ENCODE peak calls at places on chromosomes 3 and 15, in seven cellular contexts. One of them, this sample, is unnamed.

GRCh38 chr3:58608648-58609047 is 31.5 kb upstream of the FAM107A start:
- DNase-seq in endodermal cell: no peak
- DNase-seq in stomach: no peak
- DNase-seq in aorta: no peak
- DNase-seq in GM23338: no peak
- DNase-seq in AG04450: no peak
- DNase-seq in heart left ventricle: peak; percentile 82
- DNase-seq in this sample: peak; percentile 90

GRCh38 chr15:68352401-68353062 is 75.0 kb downstream of the FEM1B start:
- DNase-seq in endodermal cell: no peak
- DNase-seq in stomach: no peak
- DNase-seq in aorta: peak; percentile 91
- DNase-seq in GM23338: no peak
- DNase-seq in AG04450: peak; percentile 82
- DNase-seq in heart left ventricle: peak; percentile 31
- DNase-seq in this sample: no peak

GRCh38 chr15:80639168-80639555 is 55.9 kb upstream of the ABHD17C start:
- DNase-seq in endodermal cell: no peak
- DNase-seq in stomach: no peak
- DNase-seq in aorta: no peak
- DNase-seq in GM23338: no peak
- DNase-seq in AG04450: no peak
- DNase-seq in heart left ventricle: no peak
- DNase-seq in this sample: no peak

GRCh38 chr3:52742418-52743041 is 28.2 kb downstream of the NEK4 start:
- DNase-seq in endodermal cell: no peak
- DNase-seq in stomach: no peak
- DNase-seq in aorta: no peak
- DNase-seq in GM23338: peak; percentile 30
- DNase-seq in AG04450: no peak
- DNase-seq in heart left ventricle: no peak
- DNase-seq in this sample: no peak

GRCh38 chr3:183697610-183698317 is at the start of gene YEATS2:
- DNase-seq in endodermal cell: peak; percentile 91
- DNase-seq in stomach: peak; percentile 63
- DNase-seq in aorta: peak; percentile 82
- DNase-seq in GM23338: peak; percentile 83
- DNase-seq in AG04450: no peak
- DNase-seq in heart left ventricle: peak; percentile 69
- DNase-seq in this sample: peak; percentile 81

GRCh38 chr3:147413712-147414325 is 4.7 kb downstream of the ZIC1 start:
- DNase-seq in endodermal cell: peak; percentile 76
- DNase-seq in stomach: no peak
- DNase-seq in aorta: no peak
- DNase-seq in GM23338: peak; percentile 83
- DNase-seq in AG04450: no peak
- DNase-seq in heart left ventricle: no peak
- DNase-seq in this sample: no peak

GRCh38 chr15:92714457-92715401 is 59.2 kb upstream of the FAM174B start:
- DNase-seq in endodermal cell: peak; percentile 93
- DNase-seq in stomach: peak; percentile 77
- DNase-seq in aorta: peak; percentile 79
- DNase-seq in GM23338: peak; percentile 91
- DNase-seq in AG04450: peak; percentile 50
- DNase-seq in heart left ventricle: peak; percentile 75
- DNase-seq in this sample: peak; percentile 92

GRCh38 chr3:12994607-12995388 is 78.4 kb downstream of the IQSEC1 start:
- DNase-seq in endodermal cell: peak; percentile 97
- DNase-seq in stomach: peak; percentile 92
- DNase-seq in aorta: peak; percentile 93
- DNase-seq in GM23338: peak; percentile 89
- DNase-seq in AG04450: peak; percentile 30
- DNase-seq in heart left ventricle: peak; percentile 93
- DNase-seq in this sample: peak; percentile 95

GRCh38 chr3:130341882-130342281 is 3.6 kb upstream of the COL6A5 start:
- DNase-seq in endodermal cell: no peak
- DNase-seq in stomach: no peak
- DNase-seq in aorta: no peak
- DNase-seq in GM23338: no peak
- DNase-seq in AG04450: no peak
- DNase-seq in heart left ventricle: no peak
- DNase-seq in this sample: no peak

GRCh38 chr15:98724495-98724894 is 76.2 kb downstream of the IGF1R start:
- DNase-seq in endodermal cell: no peak
- DNase-seq in stomach: no peak
- DNase-seq in aorta: no peak
- DNase-seq in GM23338: no peak
- DNase-seq in AG04450: no peak
- DNase-seq in heart left ventricle: no peak
- DNase-seq in this sample: no peak

GRCh38 chr3:101936419-101937331 is 87.4 kb downstream of the NFKBIZ start:
- DNase-seq in endodermal cell: no peak
- DNase-seq in stomach: no peak
- DNase-seq in aorta: no peak
- DNase-seq in GM23338: no peak
- DNase-seq in AG04450: peak; percentile 52
- DNase-seq in heart left ventricle: no peak
- DNase-seq in this sample: no peak

DNA sequence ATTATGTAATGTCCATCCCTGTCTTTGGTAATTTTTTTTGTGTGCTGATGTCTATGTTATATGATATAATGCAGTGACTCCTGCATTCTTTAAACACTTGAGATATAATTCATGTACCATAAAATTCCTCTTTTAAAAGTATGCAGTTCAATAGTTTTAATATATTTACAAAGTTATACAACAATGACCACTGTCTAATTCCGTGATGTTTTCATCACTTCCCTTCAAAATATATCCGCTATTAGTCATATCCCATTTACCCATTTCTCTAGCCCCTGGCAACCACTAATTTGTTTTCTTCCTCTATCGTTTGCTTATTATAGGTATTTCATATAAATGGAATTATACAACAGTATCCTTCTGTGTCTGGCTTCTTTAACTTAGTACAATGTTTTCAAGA is 64.9 kb upstream of the SUCLG2 start:
- DNase-seq in endodermal cell: no peak
- DNase-seq in stomach: no peak
- DNase-seq in aorta: no peak
- DNase-seq in GM23338: no peak
- DNase-seq in AG04450: no peak
- DNase-seq in heart left ventricle: no peak
- DNase-seq in this sample: no peak
- H3K27ac ChIP-seq in endodermal cell: no peak overlapping the region
- H3K27ac ChIP-seq in stomach: no peak overlapping the region
- H3K27ac ChIP-seq in aorta: no peak overlapping the region
- H3K27ac ChIP-seq in GM23338: no peak overlapping the region
- H3K27ac ChIP-seq in AG04450: no peak overlapping the region
- H3K27ac ChIP-seq in heart left ventricle: no peak overlapping the region
- H3K27ac ChIP-seq in this sample: no peak overlapping the region

GRCh38 chr3:105365171-105365535 is 1.6 kb upstream of the ALCAM start:
- DNase-seq in endodermal cell: no peak
- DNase-seq in stomach: no peak
- DNase-seq in aorta: no peak
- DNase-seq in GM23338: peak; percentile 26
- DNase-seq in AG04450: no peak
- DNase-seq in heart left ventricle: no peak
- DNase-seq in this sample: no peak
- H3K4me3 ChIP-seq in endodermal cell: peak overlapping the region; percentile 91
- H3K4me3 ChIP-seq in stomach: peak overlapping the region; percentile 53
- H3K4me3 ChIP-seq in aorta: no peak overlapping the region
- H3K4me3 ChIP-seq in GM23338: peak overlapping the region; percentile 79
- H3K4me3 ChIP-seq in AG04450: peak overlapping the region; percentile 76
- H3K4me3 ChIP-seq in heart left ventricle: no peak overlapping the region
- H3K4me3 ChIP-seq in this sample: peak overlapping the region; percentile 82

GRCh38 chr3:117145677-117146076 is 436.1 kb downstream of the TUSC7 start:
- DNase-seq in endodermal cell: no peak
- DNase-seq in stomach: no peak
- DNase-seq in aorta: no peak
- DNase-seq in GM23338: no peak
- DNase-seq in AG04450: no peak
- DNase-seq in heart left ventricle: no peak
- DNase-seq in this sample: no peak
- H3K27ac ChIP-seq in endodermal cell: no peak overlapping the region
- H3K27ac ChIP-seq in stomach: no peak overlapping the region
- H3K27ac ChIP-seq in aorta: no peak overlapping the region
- H3K27ac ChIP-seq in GM23338: no peak overlapping the region
- H3K27ac ChIP-seq in AG04450: no peak overlapping the region
- H3K27ac ChIP-seq in heart left ventricle: no peak overlapping the region
- H3K27ac ChIP-seq in this sample: no peak overlapping the region

DNA sequence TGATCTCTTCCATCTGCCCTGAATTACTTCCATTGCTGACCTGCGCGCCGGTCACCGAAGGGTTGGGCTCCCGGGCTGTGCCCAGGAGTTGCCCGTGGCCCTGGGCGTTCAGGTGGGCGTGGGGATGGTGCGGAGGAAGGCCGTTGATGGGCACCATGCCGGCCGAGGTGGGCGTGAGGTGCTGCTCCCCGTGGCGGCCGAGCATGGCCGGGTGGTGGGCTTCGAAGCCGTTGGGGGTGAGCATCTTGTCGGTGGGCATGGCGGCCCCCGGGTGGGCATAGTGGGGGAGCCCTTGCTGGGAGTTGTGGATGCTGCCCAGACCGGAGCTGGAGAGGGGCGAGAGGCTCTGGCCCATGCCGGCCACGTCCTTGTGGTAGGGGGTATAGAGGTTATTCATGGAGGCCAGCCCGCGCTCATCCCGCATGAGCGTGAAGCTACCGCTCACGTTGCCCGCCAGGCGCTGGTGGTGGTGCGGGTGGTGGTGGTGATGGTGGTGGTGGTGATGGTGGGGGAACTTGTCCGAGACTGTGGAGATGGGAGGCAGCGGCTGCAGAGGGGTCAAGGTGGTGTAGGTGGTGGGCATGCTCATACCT is 1.0 kb downstream of the ONECUT1 start:
- DNase-seq in endodermal cell: peak; percentile 60
- DNase-seq in stomach: no peak
- DNase-seq in aorta: no peak
- DNase-seq in GM23338: no peak
- DNase-seq in AG04450: no peak
- DNase-seq in heart left ventricle: no peak
- DNase-seq in this sample: peak; percentile 70
- H3K4me3 ChIP-seq in endodermal cell: peak overlapping the region; percentile 76
- H3K4me3 ChIP-seq in stomach: peak overlapping the region; percentile 44
- H3K4me3 ChIP-seq in aorta: no peak overlapping the region
- H3K4me3 ChIP-seq in GM23338: peak overlapping the region; percentile 59
- H3K4me3 ChIP-seq in AG04450: no peak overlapping the region
- H3K4me3 ChIP-seq in heart left ventricle: peak overlapping the region; percentile 51
- H3K4me3 ChIP-seq in this sample: no peak overlapping the region

GRCh38 chr15:28132524-28133275 is 33.6 kb upstream of the OCA2 start:
- DNase-seq in endodermal cell: no peak
- DNase-seq in stomach: no peak
- DNase-seq in aorta: no peak
- DNase-seq in GM23338: no peak
- DNase-seq in AG04450: no peak
- DNase-seq in heart left ventricle: no peak
- DNase-seq in this sample: no peak
- H3K27ac ChIP-seq in endodermal cell: no peak overlapping the region
- H3K27ac ChIP-seq in stomach: no peak overlapping the region
- H3K27ac ChIP-seq in aorta: no peak overlapping the region
- H3K27ac ChIP-seq in GM23338: no peak overlapping the region
- H3K27ac ChIP-seq in AG04450: no peak overlapping the region
- H3K27ac ChIP-seq in heart left ventricle: no peak overlapping the region
- H3K27ac ChIP-seq in this sample: no peak overlapping the region

GRCh38 chr15:61226313-61227250 is 2.5 kb downstream of the RORA start:
- DNase-seq in endodermal cell: no peak
- DNase-seq in stomach: no peak
- DNase-seq in aorta: no peak
- DNase-seq in GM23338: peak; percentile 35
- DNase-seq in AG04450: no peak
- DNase-seq in heart left ventricle: no peak
- DNase-seq in this sample: no peak

GRCh38 chr15:61232266-61232665 is 3.2 kb upstream of the RORA start:
- DNase-seq in endodermal cell: no peak
- DNase-seq in stomach: no peak
- DNase-seq in aorta: no peak
- DNase-seq in GM23338: no peak
- DNase-seq in AG04450: no peak
- DNase-seq in heart left ventricle: no peak
- DNase-seq in this sample: no peak

GRCh38 chr15:61228025-61228901 is 839 bp downstream of the RORA start:
- DNase-seq in endodermal cell: peak; percentile 77
- DNase-seq in stomach: no peak
- DNase-seq in aorta: no peak
- DNase-seq in GM23338: peak; percentile 51
- DNase-seq in AG04450: no peak
- DNase-seq in heart left ventricle: peak; percentile 25
- DNase-seq in this sample: peak; percentile 74

GRCh38 chr15:61222010-61222409 is 7.1 kb downstream of the RORA start:
- DNase-seq in endodermal cell: no peak
- DNase-seq in stomach: no peak
- DNase-seq in aorta: no peak
- DNase-seq in GM23338: no peak
- DNase-seq in AG04450: no peak
- DNase-seq in heart left ventricle: no peak
- DNase-seq in this sample: no peak

GRCh38 chr15:61227269-61228024 is 1.7 kb downstream of the RORA start:
- DNase-seq in endodermal cell: peak; percentile 67
- DNase-seq in stomach: no peak
- DNase-seq in aorta: no peak
- DNase-seq in GM23338: peak; percentile 60
- DNase-seq in AG04450: no peak
- DNase-seq in heart left ventricle: peak; percentile 26
- DNase-seq in this sample: peak; percentile 62
- H3K4me3 ChIP-seq in endodermal cell: peak overlapping the region; percentile 81
- H3K4me3 ChIP-seq in stomach: peak overlapping the region; percentile 60
- H3K4me3 ChIP-seq in aorta: peak overlapping the region; percentile 100
- H3K4me3 ChIP-seq in GM23338: peak overlapping the region; percentile 92
- H3K4me3 ChIP-seq in AG04450: peak overlapping the region; percentile 69
- H3K4me3 ChIP-seq in heart left ventricle: peak overlapping the region; percentile 73
- H3K4me3 ChIP-seq in this sample: peak overlapping the region; percentile 81